ENCODE peak calls at places on chromosomes 7 and 10, in five cellular contexts. U, H, V, X and N are unnamed samples.

GRCh38 chr10:33337335-33337854 is 2.9 kb upstream of the NRP1 start:
- DNase-seq in U (no peak), H (peak), V (no peak), X (peak), N (peak)

GRCh38 chr7:105493928-105494325 is 28.1 kb downstream of the PUS7 start:
- DNase-seq in U (no peak), H (peak), V (peak), X (no peak), N (peak)

GRCh38 chr10:129710510-129710847 is 243.4 kb downstream of the MGMT start:
- DNase-seq in U (peak), H (no peak), V (no peak), X (no peak), N (no peak)

GRCh38 chr7:89357121-89357520 is 561.6 kb upstream of the TEX47 start:
- DNase-seq in U (no peak), H (no peak), V (no peak), X (no peak), N (no peak)

GRCh38 chr10:133087679-133088523 is at the start of gene ADGRA1:
- DNase-seq in U (no peak), H (no peak), V (no peak), X (peak), N (no peak)

GRCh38 chr10:96292971-96293909 is 11.0 kb upstream of the DNTT start:
- DNase-seq in U (peak), H (peak), V (no peak), X (peak), N (peak)

GRCh38 chr10:129643266-129643665 is 176.2 kb downstream of the MGMT start:
- DNase-seq in U (no peak), H (no peak), V (no peak), X (no peak), N (no peak)

GRCh38 chr7:139034855-139035587 is 821 bp downstream of the ZC3HAV1L start:
- DNase-seq in U (no peak), H (peak), V (no peak), X (no peak), N (peak)

GRCh38 chr7:1964913-1965578 is 267.7 kb downstream of the MAD1L1 start:
- DNase-seq in U (no peak), H (no peak), V (no peak), X (no peak), N (no peak)

GRCh38 chr10:124525751-124526600 is 64.4 kb downstream of the LHPP start:
- DNase-seq in U (no peak), H (no peak), V (no peak), X (no peak), N (no peak)

GRCh38 chr7:1662101-1662500 is 8.0 kb upstream of the ELFN1 start:
- DNase-seq in U (peak), H (no peak), V (no peak), X (no peak), N (peak)

GRCh38 chr10:86665868-86666267 is 2.4 kb upstream of the LDB3 start:
- DNase-seq in U (no peak), H (no peak), V (no peak), X (peak), N (no peak)

GRCh38 chr10:86851329-86852207 is 95.1 kb downstream of the BMPR1A start:
- DNase-seq in U (no peak), H (peak), V (no peak), X (no peak), N (peak)

GRCh38 chr7:81111358-81111757 is 192.5 kb upstream of the SEMA3C start:
- DNase-seq in U (no peak), H (peak), V (no peak), X (no peak), N (peak)

GRCh38 chr10:43194266-43194665 is 56.0 kb downstream of the CSGALNACT2 start:
- DNase-seq in U (no peak), H (no peak), V (no peak), X (no peak), N (no peak)

GRCh38 chr7:72334066-72334465 is 78.1 kb downstream of the CALN1 start:
- DNase-seq in U (no peak), H (no peak), V (no peak), X (no peak), N (no peak)

GRCh38 chr10:59648711-59649201 is 60.9 kb downstream of the SLC16A9 start:
- DNase-seq in U (no peak), H (no peak), V (no peak), X (no peak), N (no peak)

GRCh38 chr10:88116491-88116890 is 253.1 kb downstream of the PTEN start:
- DNase-seq in U (no peak), H (peak), V (no peak), X (no peak), N (peak)

GRCh38 chr7:5230272-5231067 is 40.4 kb downstream of the WIPI2 start:
- DNase-seq in U (no peak), H (no peak), V (no peak), X (peak), N (no peak)

GRCh38 chr7:98802088-98802780 is 67.6 kb downstream of the TMEM130 start:
- DNase-seq in U (peak), H (peak), V (no peak), X (peak), N (peak)

GRCh38 chr10:100670828-100671479 is 74.4 kb upstream of the PAX2 start:
- DNase-seq in U (no peak), H (no peak), V (peak), X (peak), N (peak)

GRCh38 chr10:51215956-51216834 is 141.9 kb downstream of the PRKG1 start:
- DNase-seq in U (no peak), H (peak), V (no peak), X (no peak), N (no peak)

GRCh38 chr7:148485618-148486017 is 104.9 kb upstream of the C7orf33 start:
- DNase-seq in U (no peak), H (no peak), V (no peak), X (no peak), N (no peak)

GRCh38 chr10:63228237-63228636 is 95.1 kb downstream of the NRBF2 start:
- DNase-seq in U (no peak), H (no peak), V (no peak), X (no peak), N (no peak)

GRCh38 chr7:40658731-40659130 is 523.9 kb downstream of the SUGCT start:
- DNase-seq in U (no peak), H (peak), V (no peak), X (no peak), N (peak)